ENCODE peak calls at places on chromosome 7, in four cellular contexts. R is CD8-positive, alpha-beta memory T cell; B is coronary artery; Y is COR-L47. S is an unnamed sample.

GRCh38 chr7:142587578-142588191 is 161.6 kb upstream of the PRSS1 start:
- DNase-seq in R (peak), Y (peak), B (no peak), S (no peak)

GRCh38 chr7:99180067-99180650 is 27.8 kb downstream of the KPNA7 start:
- DNase-seq in B (no peak), Y (no peak), R (no peak), S (no peak)

GRCh38 chr7:90401989-90402388 is 1.3 kb upstream of the CLDN12 start:
- DNase-seq in Y (peak), R (no peak), B (no peak), S (no peak)

GRCh38 chr7:49773082-49773938 is at the start of gene VWC2:
- DNase-seq in R (no peak), B (no peak), Y (peak), S (no peak)

GRCh38 chr7:40802497-40802896 is 667.7 kb downstream of the SUGCT start:
- DNase-seq in B (no peak), Y (no peak), R (no peak), S (no peak)

GRCh38 chr7:80428161-80429054 is 83.5 kb downstream of the GNAT3 start:
- DNase-seq in R (no peak), Y (peak), B (no peak), S (no peak)

GRCh38 chr7:157543276-157543675 is 206.5 kb downstream of the DNAJB6 start:
- DNase-seq in R (no peak), B (no peak), Y (no peak), S (no peak)

GRCh38 chr7:1229956-1230355 is 2.7 kb upstream of the UNCX start:
- DNase-seq in B (no peak), Y (no peak), R (no peak), S (no peak)

GRCh38 chr7:24725554-24726260 is 31.6 kb downstream of the GSDME start:
- DNase-seq in Y (no peak), R (no peak), B (peak), S (no peak)

GRCh38 chr7:42445691-42446090 is 208.7 kb upstream of the GLI3 start:
- DNase-seq in Y (no peak), B (no peak), R (no peak), S (no peak)

GRCh38 chr7:40742270-40742669 is 607.5 kb downstream of the SUGCT start:
- DNase-seq in Y (no peak), R (no peak), B (no peak), S (no peak)

GRCh38 chr7:157555921-157556320 is 219.1 kb downstream of the DNAJB6 start:
- DNase-seq in R (no peak), Y (no peak), B (no peak), S (no peak)

GRCh38 chr7:69781412-69781846 is 183.2 kb downstream of the AUTS2 start:
- DNase-seq in Y (peak), B (no peak), R (no peak), S (no peak)

GRCh38 chr7:1623810-1624209 is 46.3 kb upstream of the ELFN1 start:
- DNase-seq in R (no peak), Y (no peak), B (no peak), S (no peak)

S was measured in activated T-helper 9 cell treated with anti-CD3 and anti-CD28 coated beads, Interleukin-2, amount 50 U/mL, for 16 hours.